ENCODE peak calls at places on chromosome 9, in four cellular contexts. C, S, T and U are unnamed samples.

GRCh38 chr9:91255327-91255726 is 106.4 kb downstream of the AUH start:
- DNase-seq in S (no peak), C (peak; percentile 59), T (no peak), U (peak; percentile 20)

GRCh38 chr9:17622166-17622565 is 43.3 kb downstream of the SH3GL2 start:
- DNase-seq in S (no peak), T (no peak), C (no peak), U (no peak)

GRCh38 chr9:9079473-9079872 is 1279.9 kb upstream of the DMAC1 start:
- DNase-seq in S (no peak), T (no peak), C (no peak), U (no peak)

GRCh38 chr9:95132406-95133350 is 184.8 kb downstream of the FANCC start:
- DNase-seq in T (peak; percentile 46), C (no peak), S (no peak), U (no peak)

GRCh38 chr9:3532158-3532557 is 6.4 kb upstream of the RFX3 start:
- DNase-seq in S (no peak), C (no peak), T (no peak), U (no peak)

GRCh38 chr9:9054354-9054992 is 1254.9 kb upstream of the DMAC1 start:
- DNase-seq in C (no peak), T (no peak), S (no peak), U (no peak)

GRCh38 chr9:105418588-105419108 is 29.2 kb upstream of the FSD1L start:
- DNase-seq in S (no peak), T (no peak), C (no peak), U (no peak)

GRCh38 chr9:84779892-84780291 is 110.4 kb downstream of the NTRK2 start:
- DNase-seq in S (no peak), T (no peak), C (no peak), U (peak; percentile 33)

GRCh38 chr9:20209421-20210340 is 412.6 kb downstream of the MLLT3 start:
- DNase-seq in T (no peak), C (peak; percentile 40), S (no peak), U (no peak)

GRCh38 chr9:1875921-1876448 is 139.2 kb upstream of the SMARCA2 start:
- DNase-seq in C (no peak), T (no peak), S (no peak), U (no peak)

GRCh38 chr9:107932036-107932435 is 442.5 kb upstream of the KLF4 start:
- DNase-seq in C (peak; percentile 1), S (no peak), T (no peak), U (no peak)

GRCh38 chr9:114216976-114217375 is 61.6 kb downstream of the COL27A1 start:
- DNase-seq in S (no peak), C (no peak), T (no peak), U (no peak)

GRCh38 chr9:69412741-69413150 is 87.7 kb downstream of the ENTREP1 start:
- DNase-seq in S (peak; percentile 64), T (peak; percentile 70), C (peak; percentile 43), U (peak; percentile 31)

GRCh38 chr9:86041331-86041741 is 58.0 kb downstream of the GOLM1 start:
- DNase-seq in S (no peak), C (peak; percentile 63), T (no peak), U (no peak)

DNA sequence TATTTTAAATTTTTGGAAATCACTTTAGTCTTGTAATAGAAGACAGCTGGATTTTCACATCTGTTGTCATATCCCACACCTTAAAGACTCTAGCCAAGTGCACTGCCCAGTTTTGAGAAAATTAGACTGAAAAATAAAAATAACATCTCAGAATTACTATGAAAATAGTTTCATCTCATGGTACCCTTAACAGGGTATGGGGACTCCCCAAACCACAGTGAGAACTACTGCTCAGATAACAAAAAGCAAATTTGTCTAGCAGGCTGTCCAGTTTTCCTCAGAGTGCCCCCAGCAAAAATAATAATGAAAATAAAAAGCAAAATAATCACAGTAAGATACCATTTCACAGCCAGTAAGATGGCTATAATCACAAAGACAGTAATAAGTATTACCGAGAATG is 6.5 kb downstream of the UBQLN1 start:
- DNase-seq in C (no peak), T (no peak), S (no peak), U (no peak)
- H3K4me3 ChIP-seq in C (no peak overlapping the region), T (no peak overlapping the region), S (no peak overlapping the region), U (no peak overlapping the region)

DNA sequence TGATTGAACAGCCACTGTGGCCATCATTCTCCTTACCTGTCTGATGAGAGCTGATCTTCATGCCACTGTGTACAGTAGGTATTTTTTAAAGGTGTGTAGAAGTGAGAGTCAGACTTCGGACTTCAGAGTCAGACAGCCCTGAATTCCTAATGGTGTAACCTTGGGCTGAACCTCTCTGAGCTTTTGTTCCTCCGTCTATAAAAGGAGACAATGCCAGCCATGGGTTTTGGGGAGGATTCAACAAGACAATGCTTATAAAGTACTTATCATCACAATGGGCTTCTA is 18.7 kb downstream of the GSN start:
- DNase-seq in T (no peak), C (no peak), S (no peak), U (no peak)
- H3K4me3 ChIP-seq in T (no peak overlapping the region), C (no peak overlapping the region), S (peak overlapping the region; percentile 29), U (peak overlapping the region; percentile 6)

DNA sequence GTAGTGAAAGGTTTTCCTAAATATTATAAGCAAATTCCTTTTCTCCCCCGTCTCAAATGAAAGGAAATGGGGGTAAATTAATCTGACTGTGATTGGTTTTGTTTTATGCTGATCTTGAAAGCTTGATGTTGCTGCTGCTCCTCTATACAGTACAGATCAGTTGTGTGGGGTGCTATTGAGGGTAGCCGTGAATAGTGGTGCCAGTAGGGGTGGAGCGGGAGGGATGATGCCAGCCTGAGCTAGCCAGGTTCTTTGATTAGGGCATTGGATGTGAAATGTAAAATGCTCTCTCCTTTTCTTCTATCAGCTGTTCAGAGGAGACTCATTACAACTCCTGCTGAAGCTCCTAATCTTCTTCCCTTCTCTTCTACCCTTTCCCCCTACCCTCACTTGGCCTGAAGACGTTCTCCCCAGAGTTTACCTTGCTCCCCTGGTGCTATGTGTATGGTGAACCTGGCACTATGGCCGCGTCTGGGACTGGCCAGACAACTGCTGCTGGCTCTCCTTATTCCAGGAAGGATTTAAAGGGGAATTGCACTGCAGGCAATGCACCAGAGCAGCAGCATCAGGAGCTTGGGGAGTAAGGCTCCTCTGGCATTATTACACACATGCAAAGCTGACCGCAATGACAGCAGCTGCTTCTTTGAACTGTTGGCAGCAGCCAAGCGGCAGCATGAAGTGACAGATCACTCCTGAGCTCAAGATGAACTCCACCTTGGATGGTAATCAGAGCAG is 564 bp downstream of the GPR21 start:
- DNase-seq in T (no peak), S (no peak), C (no peak), U (no peak)
- H3K4me3 ChIP-seq in T (no peak overlapping the region), S (peak overlapping the region; percentile 27), C (no peak overlapping the region), U (no peak overlapping the region)

DNA sequence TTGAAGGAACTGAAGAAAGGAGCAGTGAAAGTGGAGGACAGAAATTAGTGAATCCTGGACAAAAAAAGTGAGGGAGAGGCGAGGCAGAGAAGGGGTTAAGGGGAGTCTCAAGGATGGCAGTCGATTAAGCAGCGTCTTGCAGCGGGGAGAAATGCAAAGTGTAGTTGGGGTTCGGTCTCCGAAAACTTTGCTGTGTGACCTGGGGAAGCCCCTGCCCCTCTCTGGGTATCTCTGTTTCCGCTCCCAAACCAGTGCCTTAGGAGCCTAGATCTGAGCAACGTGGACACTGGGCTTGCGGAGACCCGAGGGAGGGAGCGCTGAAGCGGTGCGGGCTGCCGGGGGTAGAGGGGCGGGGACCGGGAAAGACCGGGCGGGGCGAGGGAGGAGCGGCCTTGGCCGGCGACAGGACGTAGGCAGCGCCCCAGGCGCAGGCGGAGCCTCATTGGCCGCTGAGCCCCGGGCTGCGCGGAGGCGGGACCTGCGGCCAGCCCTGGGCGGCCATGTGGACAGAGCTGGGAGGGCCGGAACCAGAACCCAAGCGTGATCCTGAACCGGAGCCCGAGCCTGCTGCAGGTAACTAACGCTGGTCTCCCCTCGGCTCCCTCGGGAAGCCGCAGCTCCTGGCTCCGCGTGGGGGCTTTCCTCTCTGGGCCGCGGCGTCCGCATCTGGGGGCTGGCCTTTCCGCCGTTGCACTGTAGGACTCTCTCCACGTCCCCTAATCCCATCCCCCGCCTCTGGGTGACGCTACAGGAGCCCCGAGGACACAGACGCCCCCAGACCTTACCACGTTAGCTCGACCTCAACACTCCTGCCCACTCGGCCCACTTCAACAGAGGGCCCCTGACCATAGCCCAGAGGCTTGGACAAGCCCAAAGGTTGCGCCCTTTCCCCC is at the start of gene ALDH1B1:
- DNase-seq in T (peak; percentile 93), S (peak; percentile 85), C (peak; percentile 73), U (peak; percentile 40)
- H3K4me3 ChIP-seq in T (peak within 1 kb of the TSS; percentile 64), S (peak within 1 kb of the TSS; percentile 82), C (peak within 1 kb of the TSS; percentile 90), U (peak within 1 kb of the TSS; percentile 76)